ENCODE peak calls at places on chromosomes 12 and 14, in four cellular contexts. One of them, this sample, is unnamed.

GRCh38 chr12:13177373-13177772 is 19.2 kb upstream of the EMP1 start:
- DNase-seq in GM12878: no peak
- DNase-seq in K562: no peak
- DNase-seq in HepG2: no peak
- DNase-seq in this sample: no peak

GRCh38 chr14:83556746-83557460 is 1973.0 kb upstream of the FLRT2 start:
- DNase-seq in K562: no peak
- DNase-seq in GM12878: no peak
- DNase-seq in HepG2: no peak
- DNase-seq in this sample: no peak

GRCh38 chr12:85588221-85588620 is 248.0 kb downstream of the RASSF9 start:
- DNase-seq in K562: peak
- DNase-seq in HepG2: no peak
- DNase-seq in GM12878: no peak
- DNase-seq in this sample: no peak

GRCh38 chr14:88245321-88245720 is 77.7 kb downstream of the KCNK10 start:
- DNase-seq in K562: no peak
- DNase-seq in HepG2: no peak
- DNase-seq in GM12878: no peak
- DNase-seq in this sample: no peak

GRCh38 chr12:111777345-111778045 is 10.8 kb downstream of the ALDH2 start:
- DNase-seq in GM12878: no peak
- DNase-seq in HepG2: peak
- DNase-seq in K562: no peak
- DNase-seq in this sample: no peak

GRCh38 chr14:104294983-104295680 is 156.7 kb downstream of the KIF26A start:
- DNase-seq in GM12878: no peak
- DNase-seq in K562: no peak
- DNase-seq in HepG2: no peak
- DNase-seq in this sample: peak

GRCh38 chr14:30034049-30034635 is 106.5 kb upstream of the PRKD1 start:
- DNase-seq in HepG2: no peak
- DNase-seq in K562: no peak
- DNase-seq in GM12878: no peak
- DNase-seq in this sample: no peak

GRCh38 chr14:22671622-22672021 is 27.5 kb upstream of the OR6J1 start:
- DNase-seq in K562: peak
- DNase-seq in HepG2: no peak
- DNase-seq in GM12878: no peak
- DNase-seq in this sample: no peak

GRCh38 chr12:96034631-96035282 is 630 bp downstream of the LTA4H start:
- DNase-seq in K562: peak
- DNase-seq in GM12878: no peak
- DNase-seq in HepG2: peak
- DNase-seq in this sample: no peak

GRCh38 chr14:37232907-37233481 is 35.3 kb downstream of the MIPOL1 start:
- DNase-seq in GM12878: no peak
- DNase-seq in HepG2: peak
- DNase-seq in K562: peak
- DNase-seq in this sample: no peak

GRCh38 chr12:47139010-47139681 is 59.4 kb upstream of the AMIGO2 start:
- DNase-seq in K562: no peak
- DNase-seq in GM12878: no peak
- DNase-seq in HepG2: no peak
- DNase-seq in this sample: no peak

GRCh38 chr14:103854822-103855733 is 7.7 kb upstream of the PPP1R13B start:
- DNase-seq in GM12878: no peak
- DNase-seq in HepG2: peak
- DNase-seq in K562: peak
- DNase-seq in this sample: peak

GRCh38 chr14:75452900-75453816 is 25.3 kb downstream of the JDP2 start:
- DNase-seq in HepG2: peak
- DNase-seq in K562: no peak
- DNase-seq in GM12878: no peak
- DNase-seq in this sample: peak

GRCh38 chr14:44979740-44980346 is 17.9 kb downstream of the TOGARAM1 start:
- DNase-seq in HepG2: no peak
- DNase-seq in GM12878: no peak
- DNase-seq in K562: no peak
- DNase-seq in this sample: no peak

GRCh38 chr14:88005050-88005481 is at the start of gene GPR65:
- DNase-seq in K562: no peak
- DNase-seq in GM12878: peak
- DNase-seq in HepG2: no peak
- DNase-seq in this sample: no peak

GRCh38 chr12:8697476-8698131 is at the start of gene RIMKLB:
- DNase-seq in HepG2: no peak
- DNase-seq in K562: peak
- DNase-seq in GM12878: no peak
- DNase-seq in this sample: peak

GRCh38 chr12:93125126-93125525 is 196.0 kb upstream of the EEA1 start:
- DNase-seq in GM12878: no peak
- DNase-seq in HepG2: no peak
- DNase-seq in K562: no peak
- DNase-seq in this sample: no peak

GRCh38 chr14:25026476-25027137 is 23.3 kb downstream of the STXBP6 start:
- DNase-seq in HepG2: no peak
- DNase-seq in K562: no peak
- DNase-seq in GM12878: peak
- DNase-seq in this sample: no peak

GRCh38 chr14:61557262-61557661 is 138.1 kb upstream of the HIF1A start:
- DNase-seq in GM12878: no peak
- DNase-seq in HepG2: no peak
- DNase-seq in K562: no peak
- DNase-seq in this sample: no peak

GRCh38 chr12:6730169-6730568 is 6.3 kb downstream of the COPS7A start:
- DNase-seq in GM12878: no peak
- DNase-seq in K562: no peak
- DNase-seq in HepG2: no peak
- DNase-seq in this sample: no peak

GRCh38 chr12:111410229-111411186 is 4.8 kb downstream of the SH2B3 start:
- DNase-seq in K562: no peak
- DNase-seq in GM12878: no peak
- DNase-seq in HepG2: no peak
- DNase-seq in this sample: no peak

GRCh38 chr12:62716866-62717477 is 218.0 kb downstream of the PPM1H start:
- DNase-seq in GM12878: no peak
- DNase-seq in HepG2: no peak
- DNase-seq in K562: no peak
- DNase-seq in this sample: no peak

GRCh38 chr12:27999521-27999920 is 27.0 kb upstream of the PTHLH start:
- DNase-seq in GM12878: no peak
- DNase-seq in K562: no peak
- DNase-seq in HepG2: no peak
- DNase-seq in this sample: no peak

GRCh38 chr12:14952295-14952995 is 9.0 kb downstream of the ARHGDIB start:
- DNase-seq in HepG2: peak
- DNase-seq in K562: no peak
- DNase-seq in GM12878: no peak
- DNase-seq in this sample: no peak

GRCh38 chr12:68636268-68636667 is 25.6 kb downstream of the RAP1B start:
- DNase-seq in GM12878: no peak
- DNase-seq in K562: no peak
- DNase-seq in HepG2: no peak
- DNase-seq in this sample: no peak

GRCh38 chr14:105529506-105530445 is 3.4 kb downstream of the TMEM121 start:
- DNase-seq in GM12878: no peak
- DNase-seq in K562: peak
- DNase-seq in HepG2: peak
- DNase-seq in this sample: no peak

GRCh38 chr14:52360831-52361230 is 46.7 kb downstream of the PTGER2 start:
- DNase-seq in HepG2: no peak
- DNase-seq in GM12878: no peak
- DNase-seq in K562: no peak
- DNase-seq in this sample: no peak

GRCh38 chr14:72573725-72574426 is 320.0 kb downstream of the DPF3 start:
- DNase-seq in GM12878: no peak
- DNase-seq in K562: no peak
- DNase-seq in HepG2: no peak
- DNase-seq in this sample: no peak

GRCh38 chr12:30015661-30016060 is 231.9 kb upstream of the TMTC1 start:
- DNase-seq in HepG2: no peak
- DNase-seq in K562: no peak
- DNase-seq in GM12878: no peak
- DNase-seq in this sample: no peak

GRCh38 chr14:80077262-80077661 is 134.0 kb downstream of the DIO2 start:
- DNase-seq in HepG2: no peak
- DNase-seq in GM12878: no peak
- DNase-seq in K562: no peak
- DNase-seq in this sample: no peak

GRCh38 chr14:77791225-77791600 is 8.7 kb upstream of the ADCK1 start:
- DNase-seq in HepG2: peak
- DNase-seq in GM12878: no peak
- DNase-seq in K562: no peak
- DNase-seq in this sample: no peak
- TF ChIP-seq ESRRA in HepG2: no peak
- TF ChIP-seq ESRRA in GM12878: no peak
- TF ChIP-seq ESRRA in K562: no peak
- TF ChIP-seq ESRRA in this sample: no peak

GRCh38 chr12:109047081-109047805 is 5.1 kb upstream of the USP30 start:
- DNase-seq in HepG2: no peak
- DNase-seq in K562: no peak
- DNase-seq in GM12878: no peak
- DNase-seq in this sample: no peak
- TF ChIP-seq CBFB in HepG2: no peak
- TF ChIP-seq CBFB in K562: no peak
- TF ChIP-seq CBFB in GM12878: no peak
- TF ChIP-seq CBFB in this sample: no peak

GRCh38 chr12:52729147-52729546 is 25.8 kb upstream of the KRT77 start:
- DNase-seq in GM12878: no peak
- DNase-seq in K562: no peak
- DNase-seq in HepG2: no peak
- DNase-seq in this sample: no peak

GRCh38 chr12:52727037-52727436 is 23.7 kb upstream of the KRT77 start:
- DNase-seq in K562: no peak
- DNase-seq in GM12878: no peak
- DNase-seq in HepG2: no peak
- DNase-seq in this sample: no peak

GRCh38 chr12:52730793-52731192 is 27.5 kb upstream of the KRT77 start:
- DNase-seq in HepG2: no peak
- DNase-seq in GM12878: no peak
- DNase-seq in K562: no peak
- DNase-seq in this sample: no peak

GRCh38 chr12:52728374-52728773 is 25.1 kb upstream of the KRT77 start:
- DNase-seq in K562: no peak
- DNase-seq in HepG2: no peak
- DNase-seq in GM12878: no peak
- DNase-seq in this sample: no peak

GRCh38 chr12:52730383-52730782 is 27.1 kb upstream of the KRT77 start:
- DNase-seq in HepG2: no peak
- DNase-seq in GM12878: no peak
- DNase-seq in K562: no peak
- DNase-seq in this sample: no peak
- TF ChIP-seq ESRRA in HepG2: no peak
- TF ChIP-seq ESRRA in GM12878: no peak
- TF ChIP-seq ESRRA in K562: no peak
- TF ChIP-seq ESRRA in this sample: no peak

DNA sequence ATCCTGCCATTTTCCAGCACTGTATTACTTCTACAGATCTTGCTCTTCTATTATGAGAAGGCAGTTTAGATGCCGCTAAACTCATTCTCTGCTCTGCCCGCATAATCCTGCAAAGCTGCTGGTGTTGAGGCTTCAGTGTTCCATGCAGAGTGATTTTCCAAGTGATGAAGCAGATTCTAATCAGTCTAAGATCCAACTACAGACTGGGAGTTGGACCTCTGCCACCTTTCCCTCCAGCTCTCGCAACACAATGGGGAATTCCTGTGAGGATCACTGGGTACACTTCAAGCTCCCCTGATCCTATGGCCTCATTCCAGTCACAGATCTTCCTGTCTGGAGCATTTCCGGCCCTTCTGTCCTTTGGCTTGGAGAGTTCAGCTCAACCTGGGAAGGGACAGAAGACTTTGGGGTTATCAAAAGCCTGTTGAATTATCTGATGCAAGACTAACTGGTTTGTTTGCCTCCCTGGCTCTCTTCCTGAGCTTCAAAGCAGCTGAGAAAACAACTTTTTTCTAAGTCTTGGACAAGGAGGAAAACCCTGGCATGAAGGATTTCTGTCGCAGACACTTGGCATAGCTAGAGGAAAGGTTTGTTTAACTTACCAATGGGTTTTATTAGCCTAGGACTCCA is 333.9 kb downstream of the ZFP36L1 start:
- DNase-seq in GM12878: no peak
- DNase-seq in HepG2: peak
- DNase-seq in K562: no peak
- DNase-seq in this sample: peak
- TF ChIP-seq CBFB in GM12878: no peak
- TF ChIP-seq CBFB in HepG2: no peak
- TF ChIP-seq CBFB in K562: no peak
- TF ChIP-seq CBFB in this sample: no peak

GRCh38 chr14:81536125-81536771 is 2.6 kb upstream of the SEL1L start:
- DNase-seq in GM12878: no peak
- DNase-seq in HepG2: no peak
- DNase-seq in K562: no peak
- DNase-seq in this sample: no peak

GRCh38 chr14:81533536-81534343 is at the start of gene SEL1L:
- DNase-seq in HepG2: peak
- DNase-seq in GM12878: peak
- DNase-seq in K562: peak
- DNase-seq in this sample: peak

GRCh38 chr14:81534510-81535074 is 939 bp upstream of the SEL1L start:
- DNase-seq in GM12878: no peak
- DNase-seq in HepG2: peak
- DNase-seq in K562: no peak
- DNase-seq in this sample: no peak

GRCh38 chr14:81535399-81536124 is 1.9 kb upstream of the SEL1L start:
- DNase-seq in HepG2: no peak
- DNase-seq in GM12878: peak
- DNase-seq in K562: no peak
- DNase-seq in this sample: no peak

DNA sequence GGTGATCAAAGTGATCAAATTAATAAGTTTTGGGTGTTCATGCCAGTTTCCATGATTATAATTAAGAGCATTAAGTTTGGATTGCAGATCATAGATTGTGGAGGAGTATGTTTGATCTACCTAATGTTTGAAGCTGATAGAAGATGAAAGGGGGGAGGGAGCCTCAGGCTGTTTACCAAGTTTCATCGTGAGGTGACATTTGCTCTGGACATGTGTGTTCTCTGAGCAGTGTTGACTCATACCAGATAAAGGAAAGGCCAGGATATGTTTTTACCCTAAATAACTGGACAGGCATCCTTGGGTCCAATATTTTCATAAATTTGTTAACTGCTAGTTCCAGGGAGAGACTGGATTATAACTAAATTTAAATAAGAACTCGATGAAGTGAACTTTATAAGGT is 3.5 kb upstream of the SEL1L start:
- DNase-seq in GM12878: no peak
- DNase-seq in K562: no peak
- DNase-seq in HepG2: peak
- DNase-seq in this sample: no peak
- TF ChIP-seq ESRRA in GM12878: no peak
- TF ChIP-seq ESRRA in K562: no peak
- TF ChIP-seq ESRRA in HepG2: no peak
- TF ChIP-seq ESRRA in this sample: no peak